ENCODE peak calls at places on chromosomes 16 and 17, in six cellular contexts. G is colonic mucosa, V is A549, N is right lobe of liver, R is uterus, U is PC-9. S is an unnamed sample.

GRCh38 chr17:4559851-4560820 is at the start of gene GGT6:
- DNase-seq in G (peak; percentile 94), V (no peak), N (peak; percentile 51), R (no peak), U (no peak), S (peak; percentile 31)

GRCh38 chr16:49093939-49094338 is 187.7 kb downstream of the CBLN1 start:
- DNase-seq in G (no peak), V (no peak), N (no peak), R (no peak), U (no peak), S (no peak)

GRCh38 chr17:45370949-45371413 is 54.2 kb upstream of the MAP3K14 start:
- DNase-seq in G (no peak), V (peak; percentile 48), N (peak; percentile 13), R (no peak), U (peak; percentile 48), S (no peak)

GRCh38 chr16:11188801-11189740 is 66.9 kb downstream of the SOCS1 start:
- DNase-seq in G (no peak), V (no peak), N (no peak), R (no peak), U (no peak), S (no peak)

GRCh38 chr16:27237229-27238015 is 31.1 kb downstream of the NSMCE1 start:
- DNase-seq in G (no peak), V (no peak), N (no peak), R (peak; percentile 13), U (no peak), S (no peak)

GRCh38 chr17:8887834-8888703 is 20.6 kb upstream of the PIK3R6 start:
- DNase-seq in G (peak; percentile 38), V (peak; percentile 69), N (no peak), R (no peak), U (no peak), S (peak; percentile 80)

GRCh38 chr17:39740357-39741111 is 2.8 kb downstream of the GRB7 start:
- DNase-seq in G (peak; percentile 57), V (peak; percentile 60), N (no peak), R (peak; percentile 49), U (peak; percentile 90), S (no peak)

GRCh38 chr16:50526796-50527195 is 21.4 kb upstream of the NKD1 start:
- DNase-seq in G (no peak), V (no peak), N (peak; percentile 15), R (no peak), U (no peak), S (no peak)

GRCh38 chr16:75566889-75567255 is 693 bp downstream of the GABARAPL2 start:
- DNase-seq in G (peak; percentile 34), V (no peak), N (no peak), R (no peak), U (no peak), S (no peak)

GRCh38 chr16:28863929-28864886 is 565 bp downstream of the SH2B1 start:
- DNase-seq in G (peak; percentile 73), V (no peak), N (no peak), R (peak; percentile 45), U (no peak), S (no peak)
- H3K4me1 ChIP-seq in G (peaks cover 5% of the 10 kb centered on the region), V (peaks cover 10% of the 10 kb centered on the region), N (no peaks in the 10 kb centered on the region), R (peaks cover 9% of the 10 kb centered on the region), U (peaks cover 20% of the 10 kb centered on the region), S (peaks cover 4% of the 10 kb centered on the region)

DNA sequence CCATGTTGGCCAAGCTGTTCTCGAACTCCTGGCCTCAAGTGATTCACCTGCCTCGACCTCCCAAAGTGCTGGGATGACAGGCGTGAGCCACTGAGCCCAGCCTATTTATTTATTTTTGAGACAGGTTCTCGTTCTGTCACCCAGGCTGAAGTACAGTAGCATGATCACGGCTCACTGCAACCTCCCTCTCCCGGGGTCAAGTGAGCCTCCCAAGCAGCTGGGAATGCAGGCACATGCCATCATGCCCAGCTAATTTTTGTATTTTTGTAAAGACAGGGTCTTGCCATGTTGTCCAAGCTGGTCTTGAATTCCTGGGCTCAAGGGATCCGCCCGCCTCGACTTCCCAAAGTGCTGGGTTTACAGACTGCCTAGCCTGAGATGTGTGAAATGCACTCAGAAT is 10.2 kb upstream of the SEC14L1 start:
- DNase-seq in G (no peak), V (no peak), N (no peak), R (no peak), U (no peak), S (no peak)
- H3K4me1 ChIP-seq in G (no peaks in the 10 kb centered on the region), V (peaks cover 45% of the 10 kb centered on the region), N (no peaks in the 10 kb centered on the region), R (peaks cover 11% of the 10 kb centered on the region), U (peaks cover 39% of the 10 kb centered on the region), S (peaks cover 42% of the 10 kb centered on the region)

DNA sequence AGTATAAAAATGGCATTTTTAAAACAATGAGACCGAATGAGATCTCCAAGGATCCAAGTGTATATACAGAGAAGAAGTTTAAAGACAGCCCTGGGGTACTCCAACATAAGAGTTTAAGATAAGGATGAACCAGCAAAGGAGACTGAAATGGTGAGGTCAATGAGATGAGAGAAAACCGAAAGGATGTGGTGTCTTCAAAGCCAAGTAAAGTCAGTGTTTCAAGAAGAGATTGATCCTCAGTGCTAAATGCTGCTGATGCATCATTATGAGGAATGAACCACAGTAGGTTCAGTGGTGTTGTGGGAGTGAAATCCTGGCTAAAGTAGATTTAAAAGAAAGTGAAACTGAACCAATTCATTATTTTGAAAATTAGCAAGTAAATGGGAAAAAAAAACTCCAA is 38.1 kb upstream of the NLK start:
- DNase-seq in G (no peak), V (no peak), N (no peak), R (no peak), U (no peak), S (no peak)
- H3K4me1 ChIP-seq in G (no peaks in the 10 kb centered on the region), V (no peaks in the 10 kb centered on the region), N (no peaks in the 10 kb centered on the region), R (no peaks in the 10 kb centered on the region), U (no peaks in the 10 kb centered on the region), S (no peaks in the 10 kb centered on the region)

GRCh38 chr17:42017866-42018200 is 594 bp upstream of the DNAJC7 start:
- DNase-seq in G (no peak), V (no peak), N (no peak), R (no peak), U (no peak), S (no peak)
- H3K4me1 ChIP-seq in G (peaks cover 13% of the 10 kb centered on the region), V (peaks cover 25% of the 10 kb centered on the region), N (no peaks in the 10 kb centered on the region), R (peaks cover 15% of the 10 kb centered on the region), U (peaks cover 34% of the 10 kb centered on the region), S (peaks cover 33% of the 10 kb centered on the region)

GRCh38 chr17:28041068-28041843 is 1.2 kb upstream of the NLK start:
- DNase-seq in G (peak; percentile 99), V (peak; percentile 99), N (peak; percentile 100), R (peak; percentile 99), U (peak; percentile 98), S (peak; percentile 100)
- H3K4me1 ChIP-seq in G (peaks cover 4% of the 10 kb centered on the region), V (peaks cover 29% of the 10 kb centered on the region), N (peaks cover 5% of the 10 kb centered on the region), R (peaks cover 4% of the 10 kb centered on the region), U (peaks cover 29% of the 10 kb centered on the region), S (peaks cover 45% of the 10 kb centered on the region)

GRCh38 chr16:67158637-67159600 is 790 bp downstream of the TRADD start:
- DNase-seq in G (peak; percentile 76), V (peak; percentile 52), N (no peak), R (no peak), U (peak; percentile 54), S (no peak)
- H3K4me1 ChIP-seq in G (peaks cover 32% of the 10 kb centered on the region), V (peaks cover 21% of the 10 kb centered on the region), N (no peaks in the 10 kb centered on the region), R (peaks cover 32% of the 10 kb centered on the region), U (peaks cover 9% of the 10 kb centered on the region), S (peaks cover 54% of the 10 kb centered on the region)

DNA sequence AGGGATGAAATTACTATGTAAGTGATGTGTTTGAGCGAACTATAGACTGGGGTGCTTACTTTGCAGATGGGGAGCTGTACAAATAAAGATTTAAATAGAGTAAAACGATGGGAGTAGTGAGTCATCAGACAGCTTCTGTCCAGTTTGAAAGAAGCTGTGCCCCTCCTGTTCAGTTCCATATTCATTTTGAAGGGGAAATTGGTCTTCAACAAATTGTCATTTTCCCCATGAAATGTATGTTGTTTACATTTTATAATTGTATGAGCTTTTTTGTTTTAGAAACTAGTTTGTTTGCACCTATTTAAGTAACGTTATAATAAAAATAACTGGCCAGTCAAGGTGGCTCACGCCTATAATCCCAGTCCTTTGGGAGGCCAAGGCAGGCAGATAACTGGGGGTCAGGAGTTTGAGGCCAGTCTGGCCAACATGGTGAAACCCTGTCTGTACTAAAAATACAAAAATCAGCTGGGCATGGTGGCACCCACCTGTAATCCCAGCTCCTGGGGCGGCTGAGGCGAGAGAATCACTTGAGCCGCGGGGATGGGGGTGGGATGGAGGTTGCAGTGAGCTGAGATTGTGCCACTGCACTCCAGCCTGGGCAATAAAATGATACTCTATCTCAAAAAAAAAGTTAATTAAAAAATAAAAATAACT is 20.2 kb downstream of the SEC14L1 start:
- DNase-seq in G (no peak), V (no peak), N (no peak), R (no peak), U (no peak), S (no peak)
- H3K4me1 ChIP-seq in G (peaks cover 3% of the 10 kb centered on the region), V (peaks cover 21% of the 10 kb centered on the region), N (no peaks in the 10 kb centered on the region), R (peaks cover 6% of the 10 kb centered on the region), U (no peaks in the 10 kb centered on the region), S (peaks cover 73% of the 10 kb centered on the region)

GRCh38 chr17:38617074-38617860 is 11.5 kb upstream of the SRCIN1 start:
- DNase-seq in G (no peak), V (no peak), N (no peak), R (no peak), U (no peak), S (no peak)
- H3K4me1 ChIP-seq in G (no peaks in the 10 kb centered on the region), V (peaks cover 13% of the 10 kb centered on the region), N (no peaks in the 10 kb centered on the region), R (no peaks in the 10 kb centered on the region), U (peaks cover 8% of the 10 kb centered on the region), S (no peaks in the 10 kb centered on the region)